ENCODE peak calls at places on chromosomes 5 and 9, in five cellular contexts. W is stimulated activated CD4-positive, alpha-beta T cell treated with anti-CD3 and anti-CD28 coated beads, Interleukin-12 subunit alpha, Interleukin-12 subunit beta, amount 100 ng/mL, for 4 hours; I is NCI-H460; Q is GM13977; S is mesothelial cell of epicardium. P is an unnamed sample.

GRCh38 chr5:50302815-50303490 is 138.1 kb downstream of the EMB start:
- DNase-seq in W (no peak), I (peak; percentile 71), Q (no peak), S (no peak), P (no peak)

GRCh38 chr9:134942011-134942410 is 24.3 kb upstream of the FCN1 start:
- DNase-seq in W (no peak), I (no peak), Q (no peak), S (no peak), P (no peak)

GRCh38 chr5:54087436-54087835 is 222.9 kb downstream of the ARL15 start:
- DNase-seq in W (no peak), I (no peak), Q (no peak), S (no peak), P (no peak)

GRCh38 chr5:112245616-112246015 is 173.5 kb downstream of the EPB41L4A start:
- DNase-seq in W (no peak), I (no peak), Q (no peak), S (no peak), P (no peak)

GRCh38 chr9:129640086-129640870 is 1.7 kb downstream of the ASB6 start:
- DNase-seq in W (no peak), I (no peak), Q (no peak), S (peak; percentile 88), P (no peak)

GRCh38 chr5:98770158-98770910 is 3.1 kb upstream of the RGMB start:
- DNase-seq in W (peak; percentile 33), I (peak; percentile 54), Q (peak; percentile 51), S (peak; percentile 43), P (no peak)

GRCh38 chr5:154196955-154197652 is 6.6 kb downstream of the GALNT10 start:
- DNase-seq in W (no peak), I (peak; percentile 24), Q (no peak), S (no peak), P (no peak)

GRCh38 chr5:78755822-78756429 is 107.4 kb upstream of the LHFPL2 start:
- DNase-seq in W (no peak), I (no peak), Q (no peak), S (no peak), P (no peak)

GRCh38 chr5:59095480-59095879 is 512.6 kb downstream of the RAB3C start:
- DNase-seq in W (no peak), I (no peak), Q (no peak), S (no peak), P (no peak)

GRCh38 chr9:36138901-36139300 is 2.4 kb downstream of the GLIPR2 start:
- DNase-seq in W (no peak), I (no peak), Q (no peak), S (no peak), P (no peak)

GRCh38 chr9:129679537-129679936 is 14.1 kb downstream of the PRRX2 start:
- DNase-seq in W (no peak), I (no peak), Q (no peak), S (no peak), P (no peak)

GRCh38 chr5:125463441-125464092 is 717.1 kb upstream of the ZNF608 start:
- DNase-seq in W (no peak), I (no peak), Q (no peak), S (no peak), P (no peak)

GRCh38 chr5:149938791-149939358 is 5.7 kb downstream of the PDE6A start:
- DNase-seq in W (no peak), I (peak; percentile 84), Q (no peak), S (no peak), P (no peak)

GRCh38 chr5:117084052-117084451 is 509.4 kb upstream of the SEMA6A start:
- DNase-seq in W (no peak), I (no peak), Q (no peak), S (no peak), P (no peak)

GRCh38 chr9:72362680-72363139 is 2.3 kb downstream of the ZFAND5 start:
- DNase-seq in W (peak; percentile 21), I (peak; percentile 53), Q (peak; percentile 68), S (no peak), P (peak; percentile 40)

GRCh38 chr9:36832232-36832795 is 201.8 kb downstream of the PAX5 start:
- DNase-seq in W (no peak), I (no peak), Q (no peak), S (no peak), P (no peak)

GRCh38 chr9:87578625-87579024 is 81.0 kb downstream of the DAPK1 start:
- DNase-seq in W (no peak), I (no peak), Q (no peak), S (no peak), P (no peak)

GRCh38 chr5:117562647-117563046 is 988.0 kb upstream of the SEMA6A start:
- DNase-seq in W (no peak), I (no peak), Q (no peak), S (no peak), P (no peak)

GRCh38 chr5:173864126-173865075 is 23.7 kb upstream of the CPEB4 start:
- DNase-seq in W (no peak), I (no peak), Q (no peak), S (no peak), P (no peak)

GRCh38 chr9:115694014-115694413 is 459.6 kb upstream of the PAPPA start:
- DNase-seq in W (no peak), I (peak; percentile 37), Q (no peak), S (no peak), P (no peak)

P was measured in GM12864.